ENCODE peak calls at places on chromosome 12, in six cellular contexts. V is uterus, S is suprapubic skin, R is body of pancreas, P is GM12891, C is GM12892. F is an unnamed sample.

GRCh38 chr12:53952335-53952694 is 2.4 kb upstream of the HOXC12 start:
- DNase-seq in V (no peak), S (no peak), R (no peak), P (no peak), C (no peak), F (no peak)

GRCh38 chr12:82456633-82457032 is 98.3 kb downstream of the METTL25 start:
- DNase-seq in V (no peak), S (no peak), R (no peak), P (no peak), C (no peak), F (no peak)

GRCh38 chr12:112894128-112894527 is 12.6 kb upstream of the OAS1 start:
- DNase-seq in V (no peak), S (no peak), R (no peak), P (no peak), C (no peak), F (no peak)

GRCh38 chr12:88026196-88026595 is 3.0 kb downstream of the C12orf50 start:
- DNase-seq in V (no peak), S (no peak), R (no peak), P (no peak), C (no peak), F (no peak)

GRCh38 chr12:131529196-131530040 is 181.5 kb upstream of the SFSWAP start:
- DNase-seq in V (no peak), S (no peak), R (no peak), P (no peak), C (no peak), F (no peak)

GRCh38 chr12:52867636-52868035 is 18.8 kb upstream of the KRT78 start:
- DNase-seq in V (no peak), S (no peak), R (no peak), P (no peak), C (no peak), F (no peak)

GRCh38 chr12:86777335-86777734 is 521.1 kb upstream of the MGAT4C start:
- DNase-seq in V (no peak), S (no peak), R (no peak), P (no peak), C (no peak), F (no peak)

GRCh38 chr12:63154560-63154959 is 3.6 kb upstream of the AVPR1A start:
- DNase-seq in V (no peak), S (no peak), R (no peak), P (no peak), C (no peak), F (no peak)

GRCh38 chr12:25313591-25313990 is 62.9 kb upstream of the KRAS start:
- DNase-seq in V (no peak), S (no peak), R (no peak), P (no peak), C (no peak), F (no peak)

GRCh38 chr12:13135336-13136178 is 32.1 kb upstream of the GSG1 start:
- DNase-seq in V (no peak), S (peak), R (peak), P (no peak), C (no peak), F (no peak)

GRCh38 chr12:129393357-129393937 is 510.4 kb downstream of the TMEM132D start:
- DNase-seq in V (no peak), S (no peak), R (no peak), P (no peak), C (no peak), F (no peak)

GRCh38 chr12:29750131-29750927 is 33.4 kb downstream of the TMTC1 start:
- DNase-seq in V (no peak), S (no peak), R (no peak), P (no peak), C (no peak), F (no peak)

GRCh38 chr12:43277630-43278267 is 274.3 kb downstream of the ADAMTS20 start:
- DNase-seq in V (no peak), S (no peak), R (no peak), P (no peak), C (no peak), F (no peak)

GRCh38 chr12:59651230-59651920 is 55.5 kb downstream of the SLC16A7 start:
- DNase-seq in V (no peak), S (no peak), R (no peak), P (no peak), C (no peak), F (no peak)

GRCh38 chr12:26097046-26097878 is 27.6 kb downstream of the BHLHE41 start:
- DNase-seq in V (peak), S (no peak), R (peak), P (no peak), C (no peak), F (no peak)

GRCh38 chr12:29282452-29282851 is 98.5 kb downstream of the ERGIC2 start:
- DNase-seq in V (no peak), S (no peak), R (no peak), P (no peak), C (no peak), F (no peak)

GRCh38 chr12:61523276-61523992 is 736.8 kb upstream of the USP15 start:
- DNase-seq in V (no peak), S (no peak), R (no peak), P (no peak), C (no peak), F (no peak)

GRCh38 chr12:120125792-120126634 is 9.5 kb upstream of the RAB35 start:
- DNase-seq in V (no peak), S (no peak), R (no peak), P (no peak), C (no peak), F (no peak)

GRCh38 chr12:6457220-6457945 is 5.5 kb downstream of the TAPBPL start:
- DNase-seq in V (no peak), S (no peak), R (no peak), P (no peak), C (no peak), F (no peak)

GRCh38 chr12:121288941-121289340 is 7.6 kb downstream of the CAMKK2 start:
- DNase-seq in V (peak), S (no peak), R (no peak), P (no peak), C (no peak), F (no peak)

GRCh38 chr12:82896979-82897378 is 210.3 kb downstream of the TMTC2 start:
- DNase-seq in V (no peak), S (no peak), R (peak), P (no peak), C (no peak), F (no peak)

GRCh38 chr12:94769746-94770396 is 119.5 kb upstream of the TMCC3 start:
- DNase-seq in V (no peak), S (no peak), R (no peak), P (no peak), C (no peak), F (no peak)

GRCh38 chr12:117890137-117890536 is 78.7 kb downstream of the KSR2 start:
- DNase-seq in V (no peak), S (no peak), R (no peak), P (no peak), C (no peak), F (no peak)

GRCh38 chr12:30909088-30909688 is 17.4 kb upstream of the TSPAN11 start:
- DNase-seq in V (no peak), S (no peak), R (no peak), P (no peak), C (no peak), F (no peak)

GRCh38 chr12:95790912-95791849 is 617 bp upstream of the NTN4 start:
- DNase-seq in V (peak), S (no peak), R (peak), P (peak), C (peak), F (no peak)

GRCh38 chr12:100190013-100190394 is 10.6 kb upstream of the ACTR6 start:
- DNase-seq in V (no peak), S (no peak), R (no peak), P (no peak), C (no peak), F (no peak)

GRCh38 chr12:3704512-3705348 is 48.2 kb downstream of the CRACR2A start:
- DNase-seq in V (peak), S (no peak), R (no peak), P (no peak), C (no peak), F (no peak)

GRCh38 chr12:114025935-114026334 is 59.8 kb upstream of the RBM19 start:
- DNase-seq in V (no peak), S (no peak), R (no peak), P (no peak), C (no peak), F (no peak)

GRCh38 chr12:95988506-95989275 is 7.5 kb downstream of the HAL start:
- DNase-seq in V (no peak), S (no peak), R (no peak), P (no peak), C (no peak), F (no peak)

GRCh38 chr12:54415223-54415929 is 3.7 kb downstream of the ITGA5 start:
- DNase-seq in V (no peak), S (no peak), R (no peak), P (no peak), C (no peak), F (no peak)

GRCh38 chr12:84159245-84159644 is 753.4 kb downstream of the SLC6A15 start:
- DNase-seq in V (no peak), S (no peak), R (no peak), P (no peak), C (no peak), F (no peak)

GRCh38 chr12:131113562-131113961 is 159.9 kb downstream of the ADGRD1 start:
- DNase-seq in V (no peak), S (no peak), R (no peak), P (no peak), C (no peak), F (no peak)

GRCh38 chr12:77152623-77153193 is 87.3 kb upstream of the E2F7 start:
- DNase-seq in V (no peak), S (no peak), R (no peak), P (no peak), C (no peak), F (no peak)

GRCh38 chr12:119859241-119859640 is 17.9 kb downstream of the CIT start:
- DNase-seq in V (no peak), S (no peak), R (no peak), P (no peak), C (no peak), F (no peak)

GRCh38 chr12:45232146-45232731 is 16.3 kb downstream of the ANO6 start:
- DNase-seq in V (no peak), S (no peak), R (no peak), P (no peak), C (no peak), F (no peak)

GRCh38 chr12:45223868-45224267 is 8.0 kb downstream of the ANO6 start:
- DNase-seq in V (no peak), S (no peak), R (no peak), P (no peak), C (no peak), F (no peak)

GRCh38 chr12:45224311-45224710 is 8.4 kb downstream of the ANO6 start:
- DNase-seq in V (no peak), S (no peak), R (no peak), P (no peak), C (no peak), F (no peak)

GRCh38 chr12:45231515-45232145 is 15.7 kb downstream of the ANO6 start:
- DNase-seq in V (no peak), S (no peak), R (no peak), P (no peak), C (no peak), F (no peak)

DNA sequence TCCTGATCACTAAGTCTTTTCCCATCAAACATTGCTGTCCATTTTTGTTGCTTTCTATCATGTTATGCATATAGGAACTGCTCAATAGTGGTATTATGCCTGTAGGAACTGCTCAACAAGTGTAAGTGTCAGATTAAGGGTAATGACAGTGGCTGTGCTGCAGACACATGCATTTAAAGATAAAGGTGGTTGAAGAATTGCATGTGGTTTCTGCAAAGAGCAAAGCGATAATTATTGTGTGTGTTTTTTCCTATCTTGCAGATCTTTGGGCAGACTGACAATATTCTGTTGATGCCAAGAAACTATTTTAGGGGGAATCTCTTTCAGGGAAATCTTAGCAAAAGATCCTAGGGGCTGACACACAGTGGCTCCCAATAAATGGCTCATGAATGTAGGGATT is 11.8 kb downstream of the ANO6 start:
- DNase-seq in V (no peak), S (no peak), R (no peak), P (no peak), C (no peak), F (no peak)
- TF ChIP-seq POLR2A in V (no peak), S (no peak), R (no peak), P (no peak), C (no peak), F (no peak)

GRCh38 chr12:751192-751827 is 1.1 kb upstream of the WNK1 start:
- DNase-seq in V (peak), S (peak), R (peak), P (peak), C (peak), F (peak)
- TF ChIP-seq POLR2A in V (peak), S (no peak), R (peak), P (peak), C (peak), F (peak)

DNA sequence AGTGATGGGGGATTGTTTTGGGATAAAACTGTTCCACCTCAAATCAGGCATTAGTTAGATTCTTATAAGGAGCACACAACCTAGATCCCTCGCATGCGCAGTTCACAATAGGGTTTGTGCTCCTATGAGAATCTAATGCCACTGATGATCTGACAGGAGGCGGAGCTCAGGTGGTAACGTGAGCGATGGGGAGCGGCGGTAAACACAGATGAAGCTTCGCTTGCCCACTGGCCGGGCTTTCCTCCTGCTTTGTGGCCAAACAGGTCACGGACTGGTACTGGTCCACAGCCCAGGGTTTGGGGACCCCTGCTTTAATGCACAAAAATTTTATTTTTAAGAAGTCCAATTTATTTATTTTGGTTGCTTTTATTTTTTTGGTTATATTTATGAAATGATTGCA is 238.8 kb downstream of the AACS start:
- DNase-seq in V (no peak), S (peak), R (no peak), P (no peak), C (no peak), F (no peak)
- TF ChIP-seq POLR2A in V (no peak), S (no peak), R (no peak), P (no peak), C (no peak), F (no peak)

DNA sequence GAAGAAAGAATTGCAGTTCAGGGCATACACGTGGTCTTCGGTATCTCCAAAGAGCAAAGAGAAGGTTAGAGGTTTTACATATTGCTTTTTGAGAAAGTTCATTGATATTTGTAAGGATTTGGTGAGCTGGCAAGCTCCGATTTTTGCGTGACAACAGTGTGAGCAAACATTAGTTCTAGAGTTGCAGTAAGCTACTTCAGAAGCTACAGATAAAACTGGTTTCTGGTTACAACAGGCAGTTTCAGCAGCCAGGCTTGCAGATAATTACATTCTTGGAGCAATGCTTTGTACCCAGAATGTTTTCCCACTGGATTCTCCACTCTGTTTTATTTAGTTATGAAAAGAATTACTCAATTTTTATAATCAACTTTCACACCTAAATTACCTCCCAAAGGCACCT is 28.2 kb downstream of the KLRK1 start:
- DNase-seq in V (no peak), S (no peak), R (no peak), P (no peak), C (no peak), F (no peak)
- TF ChIP-seq POLR2A in V (no peak), S (no peak), R (no peak), P (no peak), C (no peak), F (no peak)

DNA sequence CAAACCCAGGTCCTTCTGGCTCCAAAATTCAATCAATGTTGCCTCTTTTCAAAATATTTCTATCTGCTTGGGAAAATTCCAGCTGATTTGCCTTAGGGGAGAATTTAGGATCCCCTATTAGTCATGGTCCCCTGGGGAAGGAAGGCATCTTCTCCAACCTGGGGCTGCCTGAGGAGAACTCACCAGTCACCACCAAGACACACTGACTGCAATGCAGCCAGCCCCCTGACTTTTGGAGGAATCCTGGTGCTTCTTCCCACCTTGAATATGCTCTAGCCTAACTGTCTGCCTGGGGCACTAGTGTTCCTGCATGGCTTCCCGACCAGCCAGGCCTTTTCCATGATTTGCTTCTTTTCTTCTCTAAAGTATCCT is 71.8 kb upstream of the BCL2L14 start:
- DNase-seq in V (no peak), S (no peak), R (no peak), P (no peak), C (no peak), F (no peak)
- TF ChIP-seq POLR2A in V (no peak), S (no peak), R (no peak), P (no peak), C (no peak), F (no peak)

DNA sequence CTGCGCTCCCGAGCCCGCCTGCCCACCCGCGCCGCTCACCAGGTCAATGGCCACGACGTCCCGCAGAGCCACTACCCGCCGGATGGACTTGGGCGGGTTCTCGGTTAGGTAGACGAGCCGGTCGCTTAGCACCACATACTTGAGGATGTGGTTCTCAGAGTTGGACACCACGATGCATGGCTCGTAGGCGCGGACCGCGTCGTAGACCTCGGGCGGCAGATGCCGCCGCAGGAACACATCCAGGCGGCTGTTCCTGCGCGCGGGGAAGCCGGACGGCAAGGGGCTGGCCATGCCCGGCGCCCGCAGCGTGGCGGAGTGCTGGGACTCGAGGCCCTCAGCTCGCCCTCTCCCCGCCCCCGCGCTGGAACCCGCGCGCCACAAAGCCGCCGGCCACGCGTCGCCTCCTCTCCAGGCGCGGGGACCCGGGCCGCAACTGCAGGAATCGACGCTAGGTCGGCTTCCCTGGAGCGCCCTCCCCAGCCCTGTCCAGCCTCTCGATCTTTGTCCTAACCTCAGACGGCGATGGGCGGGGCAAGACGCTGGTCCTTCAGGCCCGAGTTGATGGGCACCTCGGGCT is at the start of gene C12orf56:
- DNase-seq in V (no peak), S (no peak), R (peak), P (no peak), C (no peak), F (no peak)
- TF ChIP-seq POLR2A in V (no peak), S (no peak), R (no peak), P (no peak), C (no peak), F (no peak)

GRCh38 chr12:47088021-47088944 is 8.5 kb upstream of the AMIGO2 start:
- DNase-seq in V (no peak), S (no peak), R (no peak), P (no peak), C (no peak), F (no peak)
- TF ChIP-seq POLR2A in V (no peak), S (no peak), R (no peak), P (no peak), C (no peak), F (no peak)

DNA sequence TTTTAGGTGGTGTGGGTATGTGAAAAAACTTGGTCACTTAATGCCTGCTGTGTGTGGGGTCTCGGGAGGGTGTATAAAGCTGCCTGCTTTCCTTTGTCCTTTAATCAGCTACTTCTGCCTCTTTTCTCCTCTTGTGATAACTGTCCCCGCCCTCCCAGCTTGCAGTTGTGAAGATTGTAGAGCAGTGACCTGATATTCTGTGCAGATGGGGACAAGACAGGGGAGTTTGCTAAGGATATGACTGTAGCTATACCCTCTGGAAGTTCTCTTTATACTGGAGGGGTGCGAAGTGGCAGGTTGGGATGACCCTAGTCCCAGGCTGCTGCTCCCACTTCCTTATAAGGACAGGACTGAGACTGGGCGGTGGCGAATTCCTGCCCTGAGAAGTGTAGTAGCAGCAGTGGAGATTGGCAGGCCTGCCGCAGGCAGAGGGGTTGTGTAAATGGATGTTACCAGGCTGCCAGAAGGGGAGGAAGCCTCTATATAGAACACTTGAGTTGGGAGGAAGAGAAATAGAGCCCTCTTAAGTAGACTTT is 835 bp downstream of the MYL6 start:
- DNase-seq in V (peak), S (peak), R (peak), P (no peak), C (no peak), F (peak)
- TF ChIP-seq POLR2A in V (peak), S (peak), R (no peak), P (peak), C (no peak), F (no peak)

DNA sequence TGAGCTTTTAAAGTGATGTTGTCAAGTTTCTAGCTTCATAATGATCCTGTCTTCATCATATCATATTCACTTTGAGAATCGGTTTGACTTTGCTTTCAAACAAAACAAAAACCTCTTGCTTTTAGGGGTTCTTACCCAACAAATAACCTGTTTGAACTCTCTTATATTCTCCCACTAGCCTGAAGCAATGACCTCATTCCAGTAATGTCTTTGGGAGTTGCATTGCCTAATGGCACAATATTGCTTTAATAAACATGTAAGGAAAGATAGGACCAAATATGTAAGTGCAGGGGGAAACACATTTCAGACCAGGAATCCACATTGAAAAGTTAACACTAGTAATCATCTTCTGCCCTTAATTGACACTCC is 27.6 kb downstream of the WBP11 start:
- DNase-seq in V (no peak), S (no peak), R (no peak), P (no peak), C (no peak), F (no peak)
- TF ChIP-seq POLR2A in V (no peak), S (no peak), R (no peak), P (no peak), C (no peak), F (no peak)